ENCODE peak calls at places on chromosome 1, in nine cellular contexts. O, Z, P, L, F, J, X, H and Q are unnamed samples.

GRCh38 chr1:188904201-188904600 is 1573.5 kb downstream of the BRINP3 start:
- DNase-seq in O (peak; percentile 7), Z (no peak), P (no peak), L (no peak), F (no peak), J (no peak), X (no peak), H (no peak), Q (no peak)

GRCh38 chr1:8122477-8123407 is 96.6 kb upstream of the ERRFI1 start:
- DNase-seq in O (peak; percentile 79), Z (peak; percentile 64), P (no peak), L (peak; percentile 93), F (no peak), J (no peak), X (no peak), H (peak; percentile 85), Q (peak; percentile 75)

GRCh38 chr1:223844521-223844961 is 1.2 kb downstream of the TP53BP2 start:
- DNase-seq in O (no peak), Z (no peak), P (no peak), L (no peak), F (no peak), J (no peak), X (no peak), H (no peak), Q (peak; percentile 39)

GRCh38 chr1:219422811-219423598 is 189.9 kb downstream of the ZC3H11B start:
- DNase-seq in O (peak; percentile 78), Z (no peak), P (no peak), L (no peak), F (no peak), J (peak; percentile 10), X (peak; percentile 44), H (no peak), Q (peak; percentile 22)

GRCh38 chr1:70685300-70686286 is 274.5 kb downstream of the CTH start:
- DNase-seq in O (peak; percentile 20), Z (peak; percentile 83), P (peak; percentile 84), L (peak; percentile 68), F (peak; percentile 73), J (no peak), X (peak; percentile 5), H (peak; percentile 68), Q (peak; percentile 9)

GRCh38 chr1:66945316-66945715 is 20.5 kb downstream of the MIER1 start:
- DNase-seq in O (no peak), Z (no peak), P (no peak), L (no peak), F (no peak), J (no peak), X (no peak), H (no peak), Q (peak; percentile 11)

GRCh38 chr1:38208720-38209632 is 162.4 kb upstream of the POU3F1 start:
- DNase-seq in O (no peak), Z (no peak), P (no peak), L (no peak), F (no peak), J (no peak), X (no peak), H (no peak), Q (no peak)

GRCh38 chr1:111275079-111275478 is 15.6 kb upstream of the CHIA start:
- DNase-seq in O (peak; percentile 85), Z (peak; percentile 84), P (no peak), L (peak; percentile 61), F (no peak), J (no peak), X (peak; percentile 66), H (no peak), Q (peak; percentile 97)

GRCh38 chr1:33818071-33818470 is 45.8 kb upstream of the HMGB4 start:
- DNase-seq in O (no peak), Z (no peak), P (no peak), L (no peak), F (no peak), J (no peak), X (no peak), H (no peak), Q (no peak)

GRCh38 chr1:27650527-27651175 is 15.7 kb upstream of the FGR start:
- DNase-seq in O (peak; percentile 86), Z (no peak), P (peak; percentile 42), L (peak; percentile 59), F (peak; percentile 58), J (no peak), X (no peak), H (no peak), Q (no peak)

GRCh38 chr1:218496561-218496960 is 151.4 kb downstream of the TGFB2 start:
- DNase-seq in O (peak; percentile 100), Z (no peak), P (no peak), L (peak; percentile 98), F (no peak), J (peak; percentile 100), X (peak; percentile 92), H (no peak), Q (peak; percentile 99)

GRCh38 chr1:12204140-12204539 is 25.7 kb upstream of the VPS13D start:
- DNase-seq in O (no peak), Z (no peak), P (no peak), L (no peak), F (no peak), J (no peak), X (no peak), H (no peak), Q (no peak)

GRCh38 chr1:53327183-53327941 is 508 bp downstream of the LRP8 start:
- DNase-seq in O (peak; percentile 44), Z (no peak), P (peak; percentile 48), L (peak; percentile 31), F (peak; percentile 63), J (no peak), X (no peak), H (no peak), Q (peak; percentile 18)

GRCh38 chr1:53328009-53328489 is at the start of gene LRP8:
- DNase-seq in O (peak; percentile 70), Z (peak; percentile 81), P (peak; percentile 67), L (peak; percentile 67), F (peak; percentile 89), J (no peak), X (no peak), H (peak; percentile 52), Q (peak; percentile 91)

GRCh38 chr1:53326598-53327182 is 1.2 kb downstream of the LRP8 start:
- DNase-seq in O (no peak), Z (no peak), P (peak; percentile 30), L (peak; percentile 21), F (peak; percentile 53), J (no peak), X (no peak), H (no peak), Q (peak; percentile 63)

GRCh38 chr1:53329183-53329544 is 1.3 kb upstream of the LRP8 start:
- DNase-seq in O (no peak), Z (peak; percentile 57), P (no peak), L (no peak), F (no peak), J (no peak), X (no peak), H (no peak), Q (no peak)

DNA sequence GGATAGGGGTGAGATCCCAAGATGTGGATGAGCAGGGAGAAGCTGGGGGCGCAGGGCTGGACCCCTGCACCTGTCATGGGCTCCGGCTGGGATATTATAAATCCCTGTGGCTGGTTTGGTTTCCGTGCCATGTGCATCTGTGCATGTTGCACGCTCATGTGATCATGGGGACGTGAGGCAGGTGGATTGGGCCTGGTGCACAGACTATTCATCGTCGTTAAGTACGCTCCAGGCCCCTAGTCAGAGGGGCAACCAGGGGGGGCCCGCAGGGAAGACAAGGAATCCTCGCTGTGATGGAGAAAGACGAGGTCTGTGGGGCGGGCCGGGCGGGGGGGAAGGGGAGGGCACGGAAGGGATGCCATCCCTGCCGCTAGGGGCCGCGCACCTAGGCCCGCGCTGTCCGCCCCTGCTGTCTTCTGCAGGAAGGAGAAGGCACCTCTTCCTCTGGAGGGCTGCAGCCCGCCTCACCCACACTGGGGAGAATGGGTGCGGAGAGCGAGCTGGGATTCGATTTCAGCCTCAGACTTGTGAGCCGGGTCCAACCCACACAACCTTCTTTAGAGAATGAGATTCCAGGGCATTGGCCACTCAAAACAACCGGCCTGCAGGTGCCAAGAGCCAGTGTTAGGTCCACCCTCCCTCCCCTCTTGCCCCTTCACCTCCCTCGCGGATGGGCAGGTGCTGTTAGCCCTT is 766 bp upstream of the LRP8 start:
- DNase-seq in O (no peak), Z (peak; percentile 56), P (no peak), L (no peak), F (no peak), J (no peak), X (no peak), H (no peak), Q (no peak)
- TF ChIP-seq CTCF in O (no peak), Z (no peak), P (no peak), L (no peak), F (no peak), J (peak; percentile 49), X (no peak), H (no peak), Q (no peak)

DNA sequence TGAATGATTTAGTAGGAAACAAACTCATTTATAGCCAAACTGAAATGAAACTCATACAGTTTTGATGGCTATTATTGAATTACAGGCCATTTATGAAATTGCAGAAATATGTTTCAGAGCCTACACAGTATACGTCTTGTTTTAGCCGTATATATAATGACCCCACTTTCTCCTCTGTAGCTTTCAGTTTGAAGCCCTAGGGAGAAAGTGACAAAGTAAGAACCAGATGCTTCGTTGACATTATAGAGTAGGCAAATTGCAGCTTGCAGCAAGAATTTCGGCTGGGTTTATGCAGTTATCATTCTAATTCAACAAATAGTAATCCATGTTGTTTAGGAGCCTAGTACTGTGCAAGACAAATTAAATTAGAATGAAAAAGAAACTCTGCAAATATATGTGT is 836.3 kb upstream of the ADGRL4 start:
- DNase-seq in O (no peak), Z (no peak), P (no peak), L (no peak), F (no peak), J (no peak), X (no peak), H (no peak), Q (no peak)
- H3K4me3 ChIP-seq in O (no peak overlapping the region), Z (no peak overlapping the region), P (no peak overlapping the region), L (no peak overlapping the region), F (no peak overlapping the region), J (no peak overlapping the region), X (no peak overlapping the region), H (no peak overlapping the region), Q (no peak overlapping the region)

GRCh38 chr1:173717238-173717637 is 2.5 kb downstream of the KLHL20 start:
- DNase-seq in O (peak; percentile 6), Z (no peak), P (no peak), L (no peak), F (no peak), J (no peak), X (no peak), H (no peak), Q (no peak)

GRCh38 chr1:173715538-173715844 is 710 bp downstream of the KLHL20 start:
- DNase-seq in O (no peak), Z (no peak), P (no peak), L (no peak), F (no peak), J (no peak), X (no peak), H (no peak), Q (no peak)

GRCh38 chr1:173714441-173714758 is 381 bp upstream of the KLHL20 start:
- DNase-seq in O (no peak), Z (no peak), P (no peak), L (no peak), F (no peak), J (no peak), X (no peak), H (no peak), Q (no peak)

GRCh38 chr1:173714759-173715537 is at the start of gene KLHL20:
- DNase-seq in O (peak; percentile 92), Z (peak; percentile 89), P (peak; percentile 94), L (peak; percentile 92), F (peak; percentile 87), J (peak; percentile 56), X (peak; percentile 81), H (peak; percentile 71), Q (peak; percentile 94)
- TF ChIP-seq CTCF in O (peak; percentile 1), Z (peak; percentile 38), P (no peak), L (no peak), F (peak; percentile 6), J (peak; percentile 2), X (no peak), H (peak; percentile 19), Q (no peak)

GRCh38 chr1:182143825-182144661 is 82.5 kb upstream of the ZNF648 start:
- DNase-seq in O (peak; percentile 72), Z (peak; percentile 96), P (no peak), L (peak; percentile 86), F (peak; percentile 11), J (peak; percentile 67), X (peak; percentile 24), H (peak; percentile 97), Q (peak; percentile 99)
- H3K4me3 ChIP-seq in O (no peak overlapping the region), Z (no peak overlapping the region), P (no peak overlapping the region), L (no peak overlapping the region), F (no peak overlapping the region), J (no peak overlapping the region), X (no peak overlapping the region), H (no peak overlapping the region), Q (no peak overlapping the region)